ENCODE peak calls at places on chromosomes 7 and 10, in ten cellular contexts. One of them, this sample, is unnamed.

GRCh38 chr10:26534384-26534783 is 96.2 kb downstream of the APBB1IP start:
- DNase-seq in effector memory CD4-positive, alpha-beta T cell: no peak
- DNase-seq in esophagus squamous epithelium: no peak
- DNase-seq in transverse colon: no peak
- DNase-seq in CD8-positive, alpha-beta memory T cell: no peak
- DNase-seq in mucosa of descending colon: no peak
- DNase-seq in fibroblast of pulmonary artery: no peak
- DNase-seq in heart right ventricle: no peak
- DNase-seq in HFF-Myc: no peak
- DNase-seq in lung: no peak
- DNase-seq in this sample: no peak

GRCh38 chr7:158898025-158898424 is 41.7 kb downstream of the DYNC2I1 start:
- DNase-seq in effector memory CD4-positive, alpha-beta T cell: no peak
- DNase-seq in esophagus squamous epithelium: no peak
- DNase-seq in transverse colon: no peak
- DNase-seq in CD8-positive, alpha-beta memory T cell: no peak
- DNase-seq in mucosa of descending colon: no peak
- DNase-seq in fibroblast of pulmonary artery: no peak
- DNase-seq in heart right ventricle: no peak
- DNase-seq in HFF-Myc: no peak
- DNase-seq in lung: no peak
- DNase-seq in this sample: no peak

GRCh38 chr10:96958071-96958470 is 126.0 kb downstream of the LCOR start:
- DNase-seq in effector memory CD4-positive, alpha-beta T cell: no peak
- DNase-seq in esophagus squamous epithelium: no peak
- DNase-seq in transverse colon: no peak
- DNase-seq in CD8-positive, alpha-beta memory T cell: no peak
- DNase-seq in mucosa of descending colon: no peak
- DNase-seq in fibroblast of pulmonary artery: no peak
- DNase-seq in heart right ventricle: no peak
- DNase-seq in HFF-Myc: no peak
- DNase-seq in lung: no peak
- DNase-seq in this sample: no peak

GRCh38 chr10:62467509-62467908 is 93.3 kb downstream of the ZNF365 start:
- DNase-seq in effector memory CD4-positive, alpha-beta T cell: no peak
- DNase-seq in esophagus squamous epithelium: no peak
- DNase-seq in transverse colon: no peak
- DNase-seq in CD8-positive, alpha-beta memory T cell: no peak
- DNase-seq in mucosa of descending colon: no peak
- DNase-seq in fibroblast of pulmonary artery: peak; percentile 19
- DNase-seq in heart right ventricle: no peak
- DNase-seq in HFF-Myc: no peak
- DNase-seq in lung: no peak
- DNase-seq in this sample: no peak

GRCh38 chr7:87083865-87084519 is 24.5 kb upstream of the ELAPOR2 start:
- DNase-seq in effector memory CD4-positive, alpha-beta T cell: no peak
- DNase-seq in esophagus squamous epithelium: no peak
- DNase-seq in transverse colon: no peak
- DNase-seq in CD8-positive, alpha-beta memory T cell: no peak
- DNase-seq in mucosa of descending colon: no peak
- DNase-seq in fibroblast of pulmonary artery: no peak
- DNase-seq in heart right ventricle: no peak
- DNase-seq in HFF-Myc: no peak
- DNase-seq in lung: no peak
- DNase-seq in this sample: no peak

GRCh38 chr10:5622586-5622985 is 43.8 kb downstream of the ASB13 start:
- DNase-seq in effector memory CD4-positive, alpha-beta T cell: no peak
- DNase-seq in esophagus squamous epithelium: no peak
- DNase-seq in transverse colon: no peak
- DNase-seq in CD8-positive, alpha-beta memory T cell: no peak
- DNase-seq in mucosa of descending colon: no peak
- DNase-seq in fibroblast of pulmonary artery: no peak
- DNase-seq in heart right ventricle: no peak
- DNase-seq in HFF-Myc: no peak
- DNase-seq in lung: no peak
- DNase-seq in this sample: no peak

GRCh38 chr7:113891828-113892227 is 27.0 kb downstream of the PPP1R3A start:
- DNase-seq in effector memory CD4-positive, alpha-beta T cell: no peak
- DNase-seq in esophagus squamous epithelium: no peak
- DNase-seq in transverse colon: no peak
- DNase-seq in CD8-positive, alpha-beta memory T cell: no peak
- DNase-seq in mucosa of descending colon: no peak
- DNase-seq in fibroblast of pulmonary artery: peak; percentile 47
- DNase-seq in heart right ventricle: no peak
- DNase-seq in HFF-Myc: peak; percentile 5
- DNase-seq in lung: no peak
- DNase-seq in this sample: peak; percentile 43

GRCh38 chr10:71482620-71483019 is 85.9 kb downstream of the CDH23 start:
- DNase-seq in effector memory CD4-positive, alpha-beta T cell: no peak
- DNase-seq in esophagus squamous epithelium: no peak
- DNase-seq in transverse colon: no peak
- DNase-seq in CD8-positive, alpha-beta memory T cell: no peak
- DNase-seq in mucosa of descending colon: no peak
- DNase-seq in fibroblast of pulmonary artery: no peak
- DNase-seq in heart right ventricle: no peak
- DNase-seq in HFF-Myc: no peak
- DNase-seq in lung: no peak
- DNase-seq in this sample: no peak

GRCh38 chr7:49774459-49775064 is 1.1 kb downstream of the VWC2 start:
- DNase-seq in effector memory CD4-positive, alpha-beta T cell: no peak
- DNase-seq in esophagus squamous epithelium: no peak
- DNase-seq in transverse colon: no peak
- DNase-seq in CD8-positive, alpha-beta memory T cell: no peak
- DNase-seq in mucosa of descending colon: no peak
- DNase-seq in fibroblast of pulmonary artery: no peak
- DNase-seq in heart right ventricle: peak; percentile 9
- DNase-seq in HFF-Myc: no peak
- DNase-seq in lung: no peak
- DNase-seq in this sample: no peak

GRCh38 chr7:49776994-49777393 is 3.6 kb downstream of the VWC2 start:
- DNase-seq in effector memory CD4-positive, alpha-beta T cell: no peak
- DNase-seq in esophagus squamous epithelium: no peak
- DNase-seq in transverse colon: peak; percentile 28
- DNase-seq in CD8-positive, alpha-beta memory T cell: no peak
- DNase-seq in mucosa of descending colon: peak; percentile 62
- DNase-seq in fibroblast of pulmonary artery: no peak
- DNase-seq in heart right ventricle: peak; percentile 27
- DNase-seq in HFF-Myc: no peak
- DNase-seq in lung: no peak
- DNase-seq in this sample: no peak

GRCh38 chr7:49773939-49774458 is 561 bp downstream of the VWC2 start:
- DNase-seq in effector memory CD4-positive, alpha-beta T cell: no peak
- DNase-seq in esophagus squamous epithelium: no peak
- DNase-seq in transverse colon: no peak
- DNase-seq in CD8-positive, alpha-beta memory T cell: no peak
- DNase-seq in mucosa of descending colon: peak; percentile 13
- DNase-seq in fibroblast of pulmonary artery: no peak
- DNase-seq in heart right ventricle: peak; percentile 21
- DNase-seq in HFF-Myc: no peak
- DNase-seq in lung: no peak
- DNase-seq in this sample: no peak

GRCh38 chr7:49775065-49775948 is 1.9 kb downstream of the VWC2 start:
- DNase-seq in effector memory CD4-positive, alpha-beta T cell: no peak
- DNase-seq in esophagus squamous epithelium: no peak
- DNase-seq in transverse colon: peak; percentile 11
- DNase-seq in CD8-positive, alpha-beta memory T cell: no peak
- DNase-seq in mucosa of descending colon: peak; percentile 19
- DNase-seq in fibroblast of pulmonary artery: no peak
- DNase-seq in heart right ventricle: no peak
- DNase-seq in HFF-Myc: no peak
- DNase-seq in lung: no peak
- DNase-seq in this sample: no peak

DNA sequence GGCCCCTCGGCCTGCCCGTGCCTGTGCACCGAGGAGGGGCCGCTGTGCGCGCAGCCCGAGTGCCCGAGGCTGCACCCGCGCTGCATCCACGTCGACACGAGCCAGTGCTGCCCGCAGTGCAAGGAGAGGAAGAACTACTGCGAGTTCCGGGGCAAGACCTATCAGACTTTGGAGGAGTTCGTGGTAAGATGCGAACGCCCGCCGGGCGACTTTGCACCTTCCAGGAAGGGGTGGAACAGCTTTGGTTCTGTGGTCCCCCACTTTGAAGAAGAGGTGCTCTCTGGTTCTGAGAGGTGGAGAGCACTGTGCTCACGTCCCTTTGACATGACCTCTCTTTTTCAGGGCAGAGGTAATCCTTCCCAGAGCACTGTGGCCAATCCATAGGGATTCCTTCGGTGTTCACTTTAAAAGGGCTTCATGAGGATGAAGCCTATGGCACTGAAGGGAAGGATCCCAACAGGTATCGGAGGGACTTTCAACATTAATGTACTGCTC is 2.6 kb downstream of the VWC2 start:
- DNase-seq in effector memory CD4-positive, alpha-beta T cell: no peak
- DNase-seq in esophagus squamous epithelium: no peak
- DNase-seq in transverse colon: no peak
- DNase-seq in CD8-positive, alpha-beta memory T cell: no peak
- DNase-seq in mucosa of descending colon: no peak
- DNase-seq in fibroblast of pulmonary artery: no peak
- DNase-seq in heart right ventricle: no peak
- DNase-seq in HFF-Myc: no peak
- DNase-seq in lung: no peak
- DNase-seq in this sample: no peak
- H3K4me3 ChIP-seq in effector memory CD4-positive, alpha-beta T cell: no peak overlapping the region
- H3K4me3 ChIP-seq in esophagus squamous epithelium: peak overlapping the region; percentile 42
- H3K4me3 ChIP-seq in transverse colon: peak overlapping the region; percentile 45
- H3K4me3 ChIP-seq in CD8-positive, alpha-beta memory T cell: no peak overlapping the region
- H3K4me3 ChIP-seq in mucosa of descending colon: no peak overlapping the region
- H3K4me3 ChIP-seq in fibroblast of pulmonary artery: no peak overlapping the region
- H3K4me3 ChIP-seq in heart right ventricle: peak overlapping the region; percentile 46
- H3K4me3 ChIP-seq in HFF-Myc: no peak overlapping the region
- H3K4me3 ChIP-seq in lung: peak overlapping the region; percentile 29
- H3K4me3 ChIP-seq in this sample: no peak overlapping the region

GRCh38 chr10:92222603-92223275 is 68.1 kb downstream of the CPEB3 start:
- DNase-seq in effector memory CD4-positive, alpha-beta T cell: no peak
- DNase-seq in esophagus squamous epithelium: no peak
- DNase-seq in transverse colon: no peak
- DNase-seq in CD8-positive, alpha-beta memory T cell: no peak
- DNase-seq in mucosa of descending colon: no peak
- DNase-seq in fibroblast of pulmonary artery: peak; percentile 63
- DNase-seq in heart right ventricle: no peak
- DNase-seq in HFF-Myc: no peak
- DNase-seq in lung: no peak
- DNase-seq in this sample: no peak
- H3K4me3 ChIP-seq in effector memory CD4-positive, alpha-beta T cell: no peak overlapping the region
- H3K4me3 ChIP-seq in esophagus squamous epithelium: no peak overlapping the region
- H3K4me3 ChIP-seq in transverse colon: no peak overlapping the region
- H3K4me3 ChIP-seq in CD8-positive, alpha-beta memory T cell: no peak overlapping the region
- H3K4me3 ChIP-seq in mucosa of descending colon: no peak overlapping the region
- H3K4me3 ChIP-seq in fibroblast of pulmonary artery: no peak overlapping the region
- H3K4me3 ChIP-seq in heart right ventricle: no peak overlapping the region
- H3K4me3 ChIP-seq in HFF-Myc: no peak overlapping the region
- H3K4me3 ChIP-seq in lung: no peak overlapping the region
- H3K4me3 ChIP-seq in this sample: no peak overlapping the region

DNA sequence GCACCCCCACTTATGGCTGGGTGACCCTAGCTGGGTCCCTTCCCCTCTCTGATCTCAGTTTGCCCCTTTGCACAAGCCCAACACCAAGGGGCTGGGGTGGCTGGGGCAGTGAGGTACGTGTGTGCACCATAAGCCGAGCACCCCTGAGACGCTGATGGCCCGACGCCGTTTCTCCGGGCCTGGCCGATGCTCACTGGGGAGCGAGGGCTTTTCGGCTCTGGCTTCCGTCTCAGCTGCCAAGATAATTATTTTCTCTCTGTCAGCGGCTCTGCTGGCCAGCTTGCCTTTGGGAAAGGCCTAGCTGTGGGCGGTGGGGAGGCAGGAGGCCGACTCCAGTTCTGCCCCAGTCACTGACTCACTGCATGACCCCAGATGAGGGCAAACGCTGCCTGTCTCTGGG is 91.0 kb downstream of the ZMIZ1 start:
- DNase-seq in effector memory CD4-positive, alpha-beta T cell: no peak
- DNase-seq in esophagus squamous epithelium: no peak
- DNase-seq in transverse colon: no peak
- DNase-seq in CD8-positive, alpha-beta memory T cell: no peak
- DNase-seq in mucosa of descending colon: no peak
- DNase-seq in fibroblast of pulmonary artery: peak; percentile 67
- DNase-seq in heart right ventricle: peak; percentile 78
- DNase-seq in HFF-Myc: no peak
- DNase-seq in lung: no peak
- DNase-seq in this sample: no peak
- H3K4me3 ChIP-seq in effector memory CD4-positive, alpha-beta T cell: no peak overlapping the region
- H3K4me3 ChIP-seq in esophagus squamous epithelium: no peak overlapping the region
- H3K4me3 ChIP-seq in transverse colon: no peak overlapping the region
- H3K4me3 ChIP-seq in CD8-positive, alpha-beta memory T cell: no peak overlapping the region
- H3K4me3 ChIP-seq in mucosa of descending colon: no peak overlapping the region
- H3K4me3 ChIP-seq in fibroblast of pulmonary artery: no peak overlapping the region
- H3K4me3 ChIP-seq in heart right ventricle: no peak overlapping the region
- H3K4me3 ChIP-seq in HFF-Myc: no peak overlapping the region
- H3K4me3 ChIP-seq in lung: no peak overlapping the region
- H3K4me3 ChIP-seq in this sample: no peak overlapping the region

GRCh38 chr7:140883378-140883777 is 41.4 kb downstream of the BRAF start:
- DNase-seq in effector memory CD4-positive, alpha-beta T cell: no peak
- DNase-seq in esophagus squamous epithelium: no peak
- DNase-seq in transverse colon: no peak
- DNase-seq in CD8-positive, alpha-beta memory T cell: no peak
- DNase-seq in mucosa of descending colon: no peak
- DNase-seq in fibroblast of pulmonary artery: no peak
- DNase-seq in heart right ventricle: no peak
- DNase-seq in HFF-Myc: no peak
- DNase-seq in lung: no peak
- DNase-seq in this sample: no peak

GRCh38 chr7:140889645-140890044 is 35.1 kb downstream of the BRAF start:
- DNase-seq in effector memory CD4-positive, alpha-beta T cell: no peak
- DNase-seq in esophagus squamous epithelium: no peak
- DNase-seq in transverse colon: no peak
- DNase-seq in CD8-positive, alpha-beta memory T cell: no peak
- DNase-seq in mucosa of descending colon: no peak
- DNase-seq in fibroblast of pulmonary artery: no peak
- DNase-seq in heart right ventricle: no peak
- DNase-seq in HFF-Myc: no peak
- DNase-seq in lung: no peak
- DNase-seq in this sample: no peak

GRCh38 chr7:140888087-140888486 is 36.6 kb downstream of the BRAF start:
- DNase-seq in effector memory CD4-positive, alpha-beta T cell: no peak
- DNase-seq in esophagus squamous epithelium: no peak
- DNase-seq in transverse colon: no peak
- DNase-seq in CD8-positive, alpha-beta memory T cell: no peak
- DNase-seq in mucosa of descending colon: no peak
- DNase-seq in fibroblast of pulmonary artery: no peak
- DNase-seq in heart right ventricle: no peak
- DNase-seq in HFF-Myc: no peak
- DNase-seq in lung: no peak
- DNase-seq in this sample: no peak

GRCh38 chr7:140889150-140889549 is 35.6 kb downstream of the BRAF start:
- DNase-seq in effector memory CD4-positive, alpha-beta T cell: no peak
- DNase-seq in esophagus squamous epithelium: no peak
- DNase-seq in transverse colon: no peak
- DNase-seq in CD8-positive, alpha-beta memory T cell: no peak
- DNase-seq in mucosa of descending colon: no peak
- DNase-seq in fibroblast of pulmonary artery: no peak
- DNase-seq in heart right ventricle: no peak
- DNase-seq in HFF-Myc: no peak
- DNase-seq in lung: no peak
- DNase-seq in this sample: no peak

DNA sequence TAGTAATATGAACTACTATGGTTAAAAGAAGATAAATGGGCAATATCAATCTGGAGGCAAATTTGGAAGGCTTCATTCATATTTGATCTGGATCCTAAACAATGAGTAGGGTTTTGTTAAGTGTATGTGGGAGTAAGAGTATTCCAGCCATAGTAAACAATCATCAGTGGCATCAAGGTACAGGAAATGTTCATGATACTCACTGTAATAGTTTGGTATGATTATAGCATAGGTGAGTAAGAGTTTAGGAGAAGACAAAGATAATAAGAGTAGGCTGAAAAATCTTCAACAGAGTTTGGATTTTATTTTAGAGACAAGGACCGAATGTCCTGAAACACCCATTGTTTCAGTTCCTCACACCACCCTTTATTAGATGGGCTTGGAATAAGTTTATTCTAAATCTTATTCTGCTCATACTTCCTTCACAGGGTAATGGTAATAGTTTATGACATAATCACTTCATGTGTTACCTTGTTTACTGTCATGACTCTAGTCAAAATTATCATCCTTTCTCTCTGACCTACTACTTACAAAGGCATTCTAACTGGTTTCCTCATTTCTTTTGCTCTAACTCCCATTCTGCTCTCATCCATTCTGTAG is 38.9 kb downstream of the BRAF start:
- DNase-seq in effector memory CD4-positive, alpha-beta T cell: no peak
- DNase-seq in esophagus squamous epithelium: no peak
- DNase-seq in transverse colon: no peak
- DNase-seq in CD8-positive, alpha-beta memory T cell: no peak
- DNase-seq in mucosa of descending colon: no peak
- DNase-seq in fibroblast of pulmonary artery: no peak
- DNase-seq in heart right ventricle: no peak
- DNase-seq in HFF-Myc: no peak
- DNase-seq in lung: no peak
- DNase-seq in this sample: no peak
- H3K4me3 ChIP-seq in effector memory CD4-positive, alpha-beta T cell: no peak overlapping the region
- H3K4me3 ChIP-seq in esophagus squamous epithelium: no peak overlapping the region
- H3K4me3 ChIP-seq in transverse colon: no peak overlapping the region
- H3K4me3 ChIP-seq in CD8-positive, alpha-beta memory T cell: no peak overlapping the region
- H3K4me3 ChIP-seq in mucosa of descending colon: no peak overlapping the region
- H3K4me3 ChIP-seq in fibroblast of pulmonary artery: no peak overlapping the region
- H3K4me3 ChIP-seq in heart right ventricle: no peak overlapping the region
- H3K4me3 ChIP-seq in HFF-Myc: no peak overlapping the region
- H3K4me3 ChIP-seq in lung: no peak overlapping the region
- H3K4me3 ChIP-seq in this sample: no peak overlapping the region